ENCODE peak calls at places on chromosome X, in seven cellular contexts. L is sigmoid colon, J is upper lobe of left lung, F is A549, X is H1, V is tibial nerve, S is K562. G is an unnamed sample.

GRCh38 chrX:53704294-53704693 is 17.8 kb upstream of the HUWE1 start:
- DNase-seq in S (no peak), J (no peak), L (no peak), X (no peak), V (no peak), F (no peak), G (no peak)

GRCh38 chrX:10047133-10047532 is 80.0 kb downstream of the CLDN34 start:
- DNase-seq in J (no peak), V (no peak), S (peak), L (no peak), F (no peak), X (no peak), G (no peak)

GRCh38 chrX:9141496-9141895 is 107.6 kb upstream of the FAM9B start:
- DNase-seq in J (no peak), S (no peak), V (no peak), F (peak), L (no peak), X (no peak), G (no peak)

GRCh38 chrX:13165747-13166146 is 121.3 kb upstream of the FAM9C start:
- DNase-seq in S (no peak), L (no peak), V (no peak), X (no peak), F (no peak), J (no peak), G (no peak)

GRCh38 chrX:66163849-66164401 is at the start of gene HEPH:
- DNase-seq in F (no peak), S (peak), X (peak), L (no peak), J (no peak), V (no peak), G (no peak)

GRCh38 chrX:155070038-155070437 is 898 bp downstream of the CMC4 start:
- DNase-seq in X (no peak), V (no peak), S (no peak), F (no peak), L (no peak), J (no peak), G (no peak)

GRCh38 chrX:118976599-118977340 is 2.4 kb downstream of the LONRF3 start:
- DNase-seq in J (peak), L (peak), S (peak), F (peak), X (no peak), V (no peak), G (peak)

GRCh38 chrX:10922158-10922557 is 189.0 kb upstream of the HCCS start:
- DNase-seq in V (no peak), F (peak), S (no peak), X (no peak), J (no peak), L (no peak), G (no peak)

GRCh38 chrX:138481649-138482048 is 229.9 kb downstream of the FGF13 start:
- DNase-seq in F (no peak), X (no peak), V (no peak), J (no peak), S (no peak), L (no peak), G (no peak)

GRCh38 chrX:136754641-136755040 is 26.1 kb downstream of the ARHGEF6 start:
- DNase-seq in J (no peak), S (no peak), F (no peak), V (no peak), L (peak), X (no peak), G (no peak)

GRCh38 chrX:97628807-97629596 is 745.3 kb downstream of the RPA4 start:
- DNase-seq in X (no peak), L (no peak), V (no peak), J (no peak), F (no peak), S (no peak), G (no peak)

GRCh38 chrX:139889760-139890159 is 43.1 kb downstream of the ATP11C start:
- DNase-seq in J (no peak), F (no peak), V (no peak), X (no peak), S (no peak), L (no peak), G (no peak)

GRCh38 chrX:110042521-110042920 is 39.6 kb downstream of the TMEM164 start:
- DNase-seq in J (no peak), F (no peak), V (no peak), X (no peak), S (no peak), L (no peak), G (no peak)

GRCh38 chrX:97846228-97846627 is 962.5 kb downstream of the RPA4 start:
- DNase-seq in S (no peak), F (no peak), V (no peak), X (no peak), L (no peak), J (peak), G (no peak)

GRCh38 chrX:150680974-150681373 is 12.2 kb upstream of the MTMR1 start:
- DNase-seq in V (no peak), J (no peak), S (no peak), L (no peak), F (peak), X (no peak), G (peak)

GRCh38 chrX:48794993-48795501 is 6.8 kb upstream of the HDAC6 start:
- DNase-seq in X (no peak), S (no peak), J (peak), V (no peak), F (peak), L (no peak), G (no peak)

GRCh38 chrX:31884535-31884934 is 812.7 kb upstream of the FTHL17 start:
- DNase-seq in L (no peak), S (no peak), F (no peak), V (no peak), X (no peak), J (no peak), G (no peak)

GRCh38 chrX:6729581-6729980 is 194.7 kb upstream of the VCX3A start:
- DNase-seq in F (no peak), S (no peak), J (no peak), X (no peak), V (no peak), L (no peak), G (no peak)

GRCh38 chrX:2642791-2643190 is 48.3 kb upstream of the CD99 start:
- DNase-seq in X (no peak), F (no peak), J (no peak), S (no peak), V (no peak), L (no peak), G (no peak)

GRCh38 chrX:39845289-39845688 is 252.5 kb downstream of the BCOR start:
- DNase-seq in J (no peak), V (no peak), S (no peak), L (no peak), F (no peak), X (no peak), G (no peak)

GRCh38 chrX:123475068-123475724 is 257.7 kb downstream of the THOC2 start:
- DNase-seq in S (no peak), V (no peak), J (no peak), L (no peak), X (no peak), F (peak), G (no peak)

GRCh38 chrX:97968376-97969104 is 1084.8 kb downstream of the RPA4 start:
- DNase-seq in L (no peak), J (no peak), V (no peak), S (no peak), F (no peak), X (no peak), G (no peak)

GRCh38 chrX:106608016-106608415 is 3.8 kb upstream of the RADX start:
- DNase-seq in L (no peak), F (no peak), J (no peak), V (no peak), S (no peak), X (no peak), G (no peak)

GRCh38 chrX:34810364-34810763 is 132.2 kb upstream of the FAM47B start:
- DNase-seq in V (no peak), X (no peak), J (no peak), L (no peak), F (no peak), S (no peak), G (no peak)

GRCh38 chrX:87468941-87469340 is 48.7 kb upstream of the KLHL4 start:
- DNase-seq in J (no peak), X (no peak), F (no peak), L (no peak), V (no peak), S (no peak), G (no peak)

DNA sequence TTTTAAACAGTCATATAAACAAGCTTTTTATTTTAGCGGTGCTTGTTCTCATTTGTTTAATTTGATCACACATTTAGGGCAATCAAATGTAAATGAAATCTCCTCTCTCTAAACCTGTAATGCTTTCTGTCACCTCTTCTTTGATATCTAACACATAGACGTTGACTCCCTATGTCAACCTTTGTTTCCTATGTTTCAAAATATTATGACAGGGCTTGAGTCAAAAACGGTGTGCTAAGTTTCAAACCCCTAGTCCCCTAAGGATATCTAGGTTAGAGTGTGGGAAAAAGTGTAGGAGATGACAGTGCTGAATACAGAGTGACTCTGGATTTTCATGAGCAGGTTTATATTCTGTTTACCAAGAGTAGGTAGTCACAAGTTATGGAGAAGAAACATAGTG is 224.0 kb upstream of the CNKSR2 start:
- DNase-seq in J (no peak), F (no peak), X (no peak), L (no peak), V (no peak), S (no peak), G (no peak)
- TF ChIP-seq EP300 in J (no peak), F (no peak), X (no peak), L (no peak), V (no peak), S (no peak), G (no peak)

GRCh38 chrX:102115748-102116147 is 9.7 kb upstream of the TCEAL2 start:
- DNase-seq in L (no peak), V (no peak), F (no peak), S (no peak), X (no peak), J (no peak), G (no peak)
- TF ChIP-seq EP300 in L (no peak), V (no peak), F (no peak), S (no peak), X (no peak), J (no peak), G (no peak)

DNA sequence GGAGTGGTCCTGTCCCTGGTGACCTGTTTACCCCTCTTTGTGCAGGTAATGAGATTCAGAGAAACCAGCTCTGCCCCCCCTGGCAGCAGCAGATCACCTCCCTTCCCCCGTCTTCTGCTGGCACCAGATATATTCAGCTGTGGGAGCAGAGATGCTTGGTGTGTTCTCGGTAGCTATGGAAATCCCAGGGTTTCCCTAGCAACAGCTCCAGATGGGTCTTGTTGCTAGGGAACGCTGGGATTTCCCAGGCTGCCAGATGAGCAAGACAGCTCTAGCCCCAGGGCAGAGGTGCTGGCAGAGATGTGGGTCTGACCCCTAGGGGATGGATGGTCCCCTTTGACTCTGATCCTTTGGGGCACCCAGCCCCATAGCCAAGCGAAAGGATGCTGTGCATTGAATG is 20.2 kb downstream of the CETN2 start:
- DNase-seq in X (no peak), F (peak), S (no peak), L (no peak), V (no peak), J (no peak), G (peak)
- TF ChIP-seq EP300 in X (no peak), F (no peak), S (no peak), L (no peak), V (no peak), J (no peak), G (no peak)

GRCh38 chrX:331772-332495 is 13.3 kb upstream of the GTPBP6 start:
- DNase-seq in L (no peak), X (no peak), V (no peak), F (no peak), S (no peak), J (peak), G (no peak)

GRCh38 chrX:332496-332860 is 13.9 kb upstream of the GTPBP6 start:
- DNase-seq in F (no peak), L (peak), S (no peak), V (no peak), X (no peak), J (peak), G (no peak)

GRCh38 chrX:329291-329910 is 10.8 kb upstream of the GTPBP6 start:
- DNase-seq in L (peak), F (no peak), X (no peak), S (no peak), J (peak), V (no peak), G (no peak)

GRCh38 chrX:331145-331771 is 12.7 kb upstream of the GTPBP6 start:
- DNase-seq in J (peak), S (no peak), X (peak), V (no peak), L (peak), F (no peak), G (peak)

GRCh38 chrX:330726-331144 is 12.1 kb upstream of the GTPBP6 start:
- DNase-seq in F (no peak), S (no peak), L (peak), V (no peak), X (no peak), J (no peak), G (peak)
- TF ChIP-seq EP300 in F (no peak), S (no peak), L (no peak), V (no peak), X (no peak), J (no peak), G (no peak)

GRCh38 chrX:153820601-153821000 is 9.7 kb downstream of the PDZD4 start:
- DNase-seq in S (no peak), F (no peak), J (no peak), X (no peak), L (no peak), V (no peak), G (peak)

GRCh38 chrX:153816821-153817220 is 13.5 kb downstream of the PDZD4 start:
- DNase-seq in S (peak), X (no peak), V (no peak), L (no peak), F (no peak), J (no peak), G (peak)

GRCh38 chrX:153817291-153817690 is 13.1 kb downstream of the PDZD4 start:
- DNase-seq in L (no peak), V (no peak), J (no peak), X (no peak), S (no peak), F (no peak), G (peak)

GRCh38 chrX:153819398-153820083 is 10.8 kb downstream of the PDZD4 start:
- DNase-seq in J (peak), L (no peak), X (no peak), F (no peak), V (no peak), S (no peak), G (peak)

GRCh38 chrX:153818571-153819397 is 11.6 kb downstream of the PDZD4 start:
- DNase-seq in J (peak), V (no peak), F (no peak), L (no peak), S (peak), X (peak), G (peak)
- TF ChIP-seq EP300 in J (no peak), V (no peak), F (no peak), L (no peak), S (no peak), X (peak), G (no peak)

GRCh38 chrX:153379971-153380581 is 21.1 kb downstream of the PNMA6E start:
- DNase-seq in F (no peak), X (no peak), L (no peak), J (no peak), V (no peak), S (no peak), G (peak)

GRCh38 chrX:153380691-153381090 is 20.5 kb downstream of the PNMA6E start:
- DNase-seq in S (no peak), J (no peak), V (no peak), F (no peak), L (no peak), X (no peak), G (no peak)

GRCh38 chrX:153382563-153383482 is 18.3 kb downstream of the PNMA6E start:
- DNase-seq in F (no peak), L (no peak), X (no peak), J (no peak), S (no peak), V (no peak), G (no peak)

GRCh38 chrX:153379508-153379907 is 21.6 kb downstream of the PNMA6E start:
- DNase-seq in J (no peak), X (no peak), S (no peak), L (no peak), F (no peak), V (no peak), G (no peak)

DNA sequence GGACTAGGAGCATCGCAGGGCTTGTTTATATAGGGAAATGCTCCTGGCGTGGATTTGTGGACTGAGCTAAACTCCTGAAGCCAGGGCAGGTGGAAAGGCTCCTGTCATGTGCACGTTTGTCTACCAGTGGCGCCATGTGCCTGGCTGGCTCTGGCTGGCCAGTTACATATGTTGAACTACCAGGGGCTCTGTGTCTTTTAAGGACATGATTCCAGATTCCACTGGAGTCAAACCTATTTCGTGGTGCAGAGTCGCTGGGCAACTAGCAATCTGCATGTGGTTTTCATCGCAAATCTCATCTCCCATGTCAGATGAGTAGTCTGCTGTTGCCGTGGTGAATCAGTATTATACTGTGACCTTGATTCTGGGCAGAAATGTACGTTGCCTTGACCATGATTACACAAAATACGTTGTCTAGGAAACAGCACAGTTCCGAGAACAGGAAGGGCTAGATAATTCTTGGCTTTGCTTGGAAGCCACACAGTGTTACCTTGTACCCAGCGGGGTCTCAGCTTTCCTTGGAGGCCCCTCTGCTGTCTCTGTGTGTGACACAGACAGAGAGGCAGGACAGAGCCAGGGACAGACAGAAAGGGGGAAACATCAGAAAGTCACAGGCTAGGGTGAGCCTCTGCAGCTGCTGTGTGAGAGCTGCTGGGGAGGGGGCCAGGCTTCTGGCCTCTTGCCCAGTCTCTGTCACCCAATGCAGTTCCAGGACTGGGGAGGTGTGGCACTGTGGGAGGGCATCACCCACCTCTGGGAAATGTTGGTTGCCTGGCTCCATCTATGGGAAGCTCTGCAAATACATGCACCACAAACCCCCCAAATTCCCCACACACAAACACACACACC is 19.2 kb downstream of the PNMA6E start:
- DNase-seq in S (peak), V (no peak), X (no peak), L (no peak), F (peak), J (no peak), G (peak)
- TF ChIP-seq EP300 in S (peak), V (no peak), X (no peak), L (no peak), F (no peak), J (no peak), G (no peak)

GRCh38 chrX:17774053-17774452 is 36.8 kb downstream of the SCML1 start:
- DNase-seq in S (no peak), F (no peak), J (no peak), L (no peak), X (no peak), V (no peak), G (no peak)
- TF ChIP-seq EP300 in S (no peak), F (no peak), J (no peak), L (no peak), X (no peak), V (no peak), G (no peak)

GRCh38 chrX:72142931-72143709 is 11.4 kb upstream of the RTL5 start:
- DNase-seq in S (no peak), J (no peak), L (no peak), X (no peak), V (no peak), F (no peak), G (no peak)

GRCh38 chrX:72139538-72139937 is 7.8 kb upstream of the RTL5 start:
- DNase-seq in F (no peak), J (no peak), L (no peak), S (no peak), V (no peak), X (no peak), G (no peak)

GRCh38 chrX:72145181-72145580 is 13.5 kb upstream of the RTL5 start:
- DNase-seq in S (no peak), F (no peak), V (no peak), J (no peak), L (no peak), X (no peak), G (no peak)

GRCh38 chrX:72141372-72142004 is 9.8 kb upstream of the RTL5 start:
- DNase-seq in S (no peak), J (no peak), F (no peak), L (no peak), V (no peak), X (no peak), G (no peak)

GRCh38 chrX:72142094-72142843 is 10.6 kb upstream of the RTL5 start:
- DNase-seq in V (no peak), L (no peak), S (no peak), J (no peak), X (no peak), F (no peak), G (peak)
- TF ChIP-seq EP300 in V (no peak), L (no peak), S (no peak), J (no peak), X (no peak), F (no peak), G (no peak)

DNA sequence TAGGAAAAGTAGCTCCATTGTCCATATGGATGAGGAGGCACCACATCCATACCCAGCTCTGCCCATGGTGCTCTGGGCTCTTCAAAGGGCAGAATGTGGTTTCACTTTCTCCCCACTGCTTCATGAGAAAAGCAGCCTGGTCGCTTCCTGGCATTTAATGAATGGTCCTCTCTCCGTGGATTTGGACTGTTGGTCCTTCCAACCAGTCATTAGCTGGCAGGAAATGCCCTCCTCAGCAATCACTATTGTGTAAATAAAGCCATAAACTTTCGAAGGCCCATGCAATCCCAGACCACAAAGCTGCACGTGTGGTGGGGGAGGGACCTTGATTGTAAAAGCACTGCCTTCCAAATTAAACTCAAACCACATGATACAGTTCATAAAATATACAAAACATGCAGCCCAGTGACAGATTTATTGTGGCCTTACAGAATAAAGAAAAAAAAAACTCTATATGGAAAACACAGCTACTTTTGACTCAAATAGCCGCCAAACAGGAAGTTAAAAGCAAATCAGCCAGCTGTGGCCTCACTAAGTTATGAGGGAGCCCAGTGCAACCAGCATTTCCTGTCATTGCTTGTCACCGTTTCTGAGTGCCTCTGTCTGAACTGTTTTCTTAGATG is 8.1 kb downstream of the MBNL3 start:
- DNase-seq in S (no peak), X (no peak), J (no peak), V (no peak), L (no peak), F (no peak), G (no peak)
- TF ChIP-seq EP300 in S (no peak), X (no peak), J (no peak), V (no peak), L (no peak), F (no peak), G (no peak)

GRCh38 chrX:144259054-144259453 is 375.2 kb downstream of the UBE2NL start:
- DNase-seq in X (no peak), L (no peak), S (no peak), V (no peak), F (no peak), J (no peak), G (no peak)

GRCh38 chrX:144253356-144253755 is 369.5 kb downstream of the UBE2NL start:
- DNase-seq in V (no peak), X (no peak), J (no peak), L (no peak), F (no peak), S (no peak), G (no peak)
- TF ChIP-seq EP300 in V (no peak), X (no peak), J (no peak), L (no peak), F (no peak), S (no peak), G (no peak)